ENCODE peak calls at places on chromosomes 1 and 21, in five cellular contexts. W is anterior cingulate cortex, N is naive B cell, O is kidney tubule cell, U is T-helper 2 cell. K is an unnamed sample.

GRCh38 chr1:17916702-17917101 is 161.6 kb downstream of the ACTL8 start:
- DNase-seq in W (no peak), U (no peak), N (no peak), O (no peak), K (no peak)

GRCh38 chr1:236944556-236944955 is 59.7 kb downstream of the MT1HL1 start:
- DNase-seq in U (no peak), W (no peak), O (no peak), N (no peak), K (no peak)

GRCh38 chr21:43865471-43866181 is 603 bp downstream of the AGPAT3 start:
- DNase-seq in O (peak; percentile 45), N (peak; percentile 60), W (no peak), U (no peak), K (no peak)

GRCh38 chr1:87236585-87236984 is 92.1 kb upstream of the LMO4 start:
- DNase-seq in W (no peak), O (no peak), N (no peak), U (no peak), K (no peak)

GRCh38 chr1:40668769-40669525 is 3.5 kb upstream of the RIMS3 start:
- DNase-seq in O (peak; percentile 75), W (peak; percentile 35), U (peak; percentile 79), N (peak; percentile 80), K (peak; percentile 89)

GRCh38 chr1:220750126-220750525 is 2.0 kb downstream of the MTARC2 start:
- DNase-seq in U (no peak), N (no peak), O (peak; percentile 53), W (no peak), K (no peak)

GRCh38 chr1:31396633-31397351 is 16.2 kb upstream of the SERINC2 start:
- DNase-seq in U (no peak), W (no peak), O (peak; percentile 80), N (no peak), K (no peak)

GRCh38 chr1:48208652-48209051 is 13.9 kb upstream of the SLC5A9 start:
- DNase-seq in O (no peak), W (no peak), U (no peak), N (no peak), K (no peak)

GRCh38 chr1:115506523-115507255 is 135.1 kb upstream of the VANGL1 start:
- DNase-seq in U (no peak), O (peak; percentile 90), N (no peak), W (no peak), K (no peak)

GRCh38 chr1:160621633-160622413 is 25.0 kb downstream of the SLAMF1 start:
- DNase-seq in N (no peak), U (no peak), O (no peak), W (no peak), K (no peak)

GRCh38 chr1:184033136-184033469 is 4.4 kb downstream of the COLGALT2 start:
- DNase-seq in N (no peak), O (no peak), W (no peak), U (no peak), K (no peak)

GRCh38 chr1:89022167-89022959 is at the start of gene GBP3:
- DNase-seq in U (no peak), N (peak; percentile 29), O (peak; percentile 78), W (no peak), K (no peak)

GRCh38 chr1:35637401-35637809 is 3.9 kb downstream of the PSMB2 start:
- DNase-seq in N (peak; percentile 31), U (no peak), O (peak; percentile 55), W (no peak), K (no peak)

GRCh38 chr1:92096317-92096716 is 16.2 kb downstream of the BTBD8 start:
- DNase-seq in W (no peak), U (no peak), O (peak; percentile 23), N (no peak), K (no peak)

GRCh38 chr1:15305366-15305765 is 58.3 kb downstream of the FHAD1 start:
- DNase-seq in U (no peak), O (no peak), W (no peak), N (no peak), K (no peak)

GRCh38 chr1:944341-945325 is 14.4 kb downstream of the NOC2L start:
- DNase-seq in U (no peak), W (no peak), O (no peak), N (no peak), K (no peak)

GRCh38 chr1:206836111-206836510 is 29.3 kb upstream of the IL20 start:
- DNase-seq in O (no peak), U (no peak), N (no peak), W (no peak), K (no peak)

GRCh38 chr1:116886532-116886931 is 23.2 kb upstream of the PTGFRN start:
- DNase-seq in W (no peak), O (peak; percentile 89), N (no peak), U (no peak), K (no peak)

GRCh38 chr1:27416387-27417111 is 24.1 kb downstream of the GPR3 start:
- DNase-seq in U (peak; percentile 28), W (no peak), O (peak; percentile 69), N (peak; percentile 56), K (peak; percentile 38)

GRCh38 chr1:85449356-85449755 is 15.6 kb downstream of the DDAH1 start:
- DNase-seq in U (no peak), W (no peak), N (no peak), O (no peak), K (no peak)

GRCh38 chr1:198676253-198676652 is 37.4 kb downstream of the PTPRC start:
- DNase-seq in W (no peak), U (no peak), O (no peak), N (no peak), K (no peak)

GRCh38 chr1:172143384-172144025 is 277.0 kb upstream of the C1orf105 start:
- DNase-seq in O (peak; percentile 9), W (no peak), N (no peak), U (no peak), K (no peak)

GRCh38 chr1:109397451-109398342 is at the start of gene SORT1:
- DNase-seq in W (peak; percentile 96), N (peak; percentile 60), U (peak; percentile 30), O (peak; percentile 91), K (peak; percentile 99)

GRCh38 chr1:4551706-4552105 is 102.7 kb upstream of the AJAP1 start:
- DNase-seq in U (no peak), O (no peak), N (no peak), W (no peak), K (no peak)

GRCh38 chr1:207867136-207868081 is 43.5 kb downstream of the CD34 start:
- DNase-seq in O (peak; percentile 18), W (peak; percentile 44), U (no peak), N (peak; percentile 29), K (peak; percentile 44)

GRCh38 chr1:156625436-156626078 is 6.3 kb downstream of the HAPLN2 start:
- DNase-seq in W (peak; percentile 24), O (peak; percentile 41), U (peak; percentile 46), N (peak; percentile 72), K (peak; percentile 66)

GRCh38 chr1:204583909-204584632 is 67.9 kb downstream of the MDM4 start:
- DNase-seq in N (no peak), W (peak; percentile 21), U (no peak), O (no peak), K (peak; percentile 87)

GRCh38 chr1:9867408-9868243 is 42.4 kb downstream of the CTNNBIP1 start:
- DNase-seq in N (peak; percentile 81), U (peak; percentile 85), O (peak; percentile 72), W (peak; percentile 58), K (peak; percentile 96)

GRCh38 chr1:100028765-100029164 is 59.0 kb downstream of the SLC35A3 start:
- DNase-seq in N (no peak), U (no peak), W (no peak), O (no peak), K (no peak)

GRCh38 chr1:234111458-234112142 is 207.1 kb downstream of the SLC35F3 start:
- DNase-seq in U (no peak), W (peak; percentile 6), N (no peak), O (peak; percentile 78), K (peak; percentile 29)